ENCODE peak calls at places on chromosomes 6 and 20, in seven cellular contexts. X is PC-9; A is T-helper 17 cell; T is astrocyte of the spinal cord; Z is stimulated activated CD4-positive, alpha-beta T cell treated with anti-CD3 and anti-CD28 coated beads, TNF-alpha, amount 100 ng/mL, for 48 hours; R is CD4-positive, alpha-beta T cell; Y is cardiac muscle cell. I is an unnamed sample.

GRCh38 chr20:22507240-22507961 is 77.0 kb downstream of the FOXA2 start:
- DNase-seq in Y (no peak), X (no peak), Z (no peak), A (no peak), R (no peak), T (no peak), I (no peak)

GRCh38 chr6:128570439-128571063 is 50.2 kb upstream of the PTPRK start:
- DNase-seq in T (peak), R (no peak), Z (no peak), A (no peak), X (peak), Y (no peak), I (no peak)

GRCh38 chr20:21571841-21572690 is 58.2 kb upstream of the NKX2-2 start:
- DNase-seq in R (no peak), A (no peak), Y (peak), Z (no peak), X (no peak), T (peak), I (no peak)

GRCh38 chr20:10716855-10717254 is 43.1 kb upstream of the JAG1 start:
- DNase-seq in T (peak), A (no peak), R (no peak), X (no peak), Y (no peak), Z (no peak), I (no peak)

GRCh38 chr6:136035378-136036070 is 184.0 kb downstream of the PDE7B start:
- DNase-seq in T (peak), Z (no peak), A (no peak), X (no peak), Y (peak), R (no peak), I (no peak)

GRCh38 chr6:67068781-67069180 is 1361.8 kb upstream of the EYS start:
- DNase-seq in A (no peak), Y (no peak), Z (no peak), R (no peak), X (no peak), T (no peak), I (no peak)

GRCh38 chr6:142009647-142010046 is 123.1 kb upstream of the GJE1 start:
- DNase-seq in X (no peak), R (no peak), Z (no peak), Y (peak), A (no peak), T (peak), I (no peak)

GRCh38 chr6:117441824-117442264 is 16.1 kb upstream of the ROS1 start:
- DNase-seq in R (no peak), Y (peak), A (no peak), T (peak), X (peak), Z (no peak), I (no peak)

GRCh38 chr6:20128018-20128417 is 84.3 kb downstream of the MBOAT1 start:
- DNase-seq in Z (no peak), A (no peak), X (no peak), Y (no peak), T (no peak), R (no peak), I (no peak)

GRCh38 chr6:81752969-81753708 is 658 bp upstream of the TENT5A start:
- DNase-seq in Z (peak), Y (peak), R (peak), A (peak), T (peak), X (peak), I (peak)

GRCh38 chr6:13368716-13369115 is 40.4 kb upstream of the TBC1D7 start:
- DNase-seq in X (no peak), T (no peak), R (no peak), Z (no peak), Y (no peak), A (no peak), I (no peak)

GRCh38 chr6:90859612-90860011 is 272.7 kb upstream of the MAP3K7 start:
- DNase-seq in A (no peak), Z (no peak), R (no peak), X (no peak), Y (no peak), T (no peak), I (no peak)

GRCh38 chr6:144655376-144655775 is 370.2 kb downstream of the UTRN start:
- DNase-seq in X (no peak), T (no peak), Y (no peak), Z (no peak), A (no peak), R (no peak), I (no peak)

GRCh38 chr20:13898012-13898612 is 92.3 kb downstream of the SEL1L2 start:
- DNase-seq in R (no peak), X (no peak), A (no peak), Z (no peak), T (no peak), Y (no peak), I (no peak)

GRCh38 chr6:34151321-34152041 is 5.6 kb upstream of the GRM4 start:
- DNase-seq in Z (no peak), A (no peak), Y (no peak), X (no peak), T (no peak), R (no peak), I (no peak)